ENCODE peak calls at places on chromosomes 12 and 14, in seven cellular contexts. S, Z, G, U, X, V and J are unnamed samples. For H3K27me3, the result is how much of the 10 kb centered on the place peaks cover.

GRCh38 chr14:61476737-61477410 is 155.5 kb downstream of the PRKCH start:
- DNase-seq in S (peak), Z (peak), G (peak), U (no peak), X (no peak), V (peak), J (peak)

GRCh38 chr14:48937796-48938195 is 648.4 kb downstream of the RPS29 start:
- DNase-seq in S (no peak), Z (peak), G (no peak), U (no peak), X (no peak), V (peak), J (no peak)

GRCh38 chr12:96445743-96446655 is 43.4 kb upstream of the CFAP54 start:
- DNase-seq in S (no peak), Z (peak), G (peak), U (no peak), X (no peak), V (peak), J (peak)

GRCh38 chr14:46250113-46250703 is 401.4 kb downstream of the RPL10L start:
- DNase-seq in S (no peak), Z (no peak), G (peak), U (no peak), X (no peak), V (no peak), J (no peak)

GRCh38 chr14:47040490-47040889 is 388.9 kb upstream of the RPL10L start:
- DNase-seq in S (no peak), Z (no peak), G (peak), U (no peak), X (no peak), V (no peak), J (no peak)

GRCh38 chr14:102829106-102829505 is 51.9 kb downstream of the TRAF3 start:
- DNase-seq in S (no peak), Z (no peak), G (no peak), U (no peak), X (no peak), V (peak), J (no peak)

GRCh38 chr12:53500119-53500775 is 836 bp upstream of the TARBP2 start:
- DNase-seq in S (peak), Z (no peak), G (peak), U (no peak), X (no peak), V (peak), J (no peak)

GRCh38 chr12:92369061-92369460 is 223.4 kb upstream of the BTG1 start:
- DNase-seq in S (no peak), Z (no peak), G (peak), U (no peak), X (no peak), V (no peak), J (no peak)

GRCh38 chr12:115103884-115104883 is 420.2 kb upstream of the TBX3 start:
- DNase-seq in S (no peak), Z (peak), G (no peak), U (no peak), X (no peak), V (peak), J (no peak)

GRCh38 chr14:68312884-68313725 is 479.8 kb downstream of the ZFP36L1 start:
- DNase-seq in S (no peak), Z (no peak), G (no peak), U (no peak), X (no peak), V (no peak), J (no peak)

GRCh38 chr14:71048393-71048792 is 141.1 kb downstream of the PCNX1 start:
- DNase-seq in S (no peak), Z (no peak), G (no peak), U (no peak), X (no peak), V (no peak), J (no peak)

DNA sequence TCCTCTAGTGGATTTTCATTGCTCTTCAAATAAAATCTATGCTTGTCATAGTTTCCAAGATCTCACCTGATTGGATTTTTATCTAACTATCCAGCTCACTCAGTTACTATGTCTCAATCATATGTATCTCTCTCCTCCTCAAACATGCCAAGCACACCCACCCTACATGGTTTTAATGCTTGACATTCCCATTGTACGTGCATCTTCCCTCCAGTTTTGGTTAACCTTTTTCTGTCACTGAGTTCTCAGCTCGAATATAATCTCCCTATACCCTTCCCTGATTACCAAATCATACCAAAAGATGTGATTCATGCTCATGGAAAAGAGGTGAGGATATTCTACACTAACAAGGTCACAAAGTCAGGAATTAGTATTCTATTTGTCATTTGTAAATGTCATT is 12.0 kb upstream of the PTPRQ start:
- DNase-seq in S (no peak), Z (no peak), G (no peak), U (no peak), X (no peak), V (no peak), J (no peak)
- H3K4me3 ChIP-seq in S (no peak), Z (no peak), G (no peak), U (no peak), X (no peak), V (no peak), J (no peak)

GRCh38 chr12:537772-538171 is 78.0 kb downstream of the B4GALNT3 start:
- DNase-seq in S (peak), Z (no peak), G (peak), U (no peak), X (no peak), V (no peak), J (no peak)

GRCh38 chr12:536751-537150 is 77.0 kb downstream of the B4GALNT3 start:
- DNase-seq in S (no peak), Z (no peak), G (no peak), U (no peak), X (no peak), V (no peak), J (no peak)

GRCh38 chr12:541676-542289 is 82.0 kb downstream of the B4GALNT3 start:
- DNase-seq in S (no peak), Z (no peak), G (no peak), U (no peak), X (no peak), V (no peak), J (no peak)

GRCh38 chr12:539540-540310 is 80.0 kb downstream of the B4GALNT3 start:
- DNase-seq in S (peak), Z (no peak), G (no peak), U (no peak), X (no peak), V (no peak), J (no peak)

DNA sequence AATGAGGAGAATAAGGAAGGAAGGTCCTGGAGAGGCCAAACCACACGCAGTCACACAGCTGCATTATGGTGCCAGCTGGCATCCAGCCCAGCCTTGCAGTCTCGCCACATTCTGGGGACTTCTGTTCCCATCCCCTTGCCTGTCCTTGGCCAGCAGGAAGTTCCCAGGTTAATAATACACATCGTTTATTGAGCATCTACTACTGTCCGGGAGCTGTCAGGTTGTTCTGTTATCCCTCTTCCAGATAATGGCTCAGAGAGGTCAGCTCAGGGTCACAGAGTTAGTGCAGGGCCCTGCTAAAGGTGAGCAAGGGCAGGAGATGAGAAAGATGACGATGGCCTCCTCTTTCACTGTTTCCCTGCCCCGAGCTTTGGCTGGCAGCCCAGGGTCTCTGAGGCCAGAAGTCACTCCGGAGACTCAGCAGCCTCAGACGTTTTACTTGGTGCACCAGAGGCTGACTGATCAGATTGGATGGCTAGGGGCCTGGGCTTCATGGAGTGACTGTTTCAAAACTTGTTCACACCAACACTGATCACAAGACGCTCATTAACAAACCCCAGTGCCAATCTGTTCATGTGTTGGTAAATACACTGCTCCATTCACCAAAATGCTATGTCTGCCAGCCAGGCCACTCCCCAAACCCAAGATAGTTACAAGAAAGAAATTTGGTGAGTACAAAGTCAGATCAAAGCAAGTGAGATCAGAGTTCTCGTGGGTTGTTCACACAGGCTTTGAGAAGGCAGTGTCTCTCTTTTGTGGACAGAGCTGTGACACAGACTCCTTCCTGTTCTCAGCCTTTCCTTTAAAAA is 79.2 kb downstream of the B4GALNT3 start:
- DNase-seq in S (peak), Z (peak), G (peak), U (no peak), X (no peak), V (peak), J (no peak)
- H3K27me3 ChIP-seq in S (under half), Z (under half), G (under half), U (under half), X (under half), V (under half), J (under half)

GRCh38 chr14:35458442-35458841 is 53.9 kb upstream of the NFKBIA start:
- DNase-seq in S (no peak), Z (no peak), G (no peak), U (no peak), X (no peak), V (no peak), J (no peak)
- H3K4me3 ChIP-seq in S (no peak), Z (no peak), G (no peak), U (no peak), X (no peak), V (no peak), J (no peak)

DNA sequence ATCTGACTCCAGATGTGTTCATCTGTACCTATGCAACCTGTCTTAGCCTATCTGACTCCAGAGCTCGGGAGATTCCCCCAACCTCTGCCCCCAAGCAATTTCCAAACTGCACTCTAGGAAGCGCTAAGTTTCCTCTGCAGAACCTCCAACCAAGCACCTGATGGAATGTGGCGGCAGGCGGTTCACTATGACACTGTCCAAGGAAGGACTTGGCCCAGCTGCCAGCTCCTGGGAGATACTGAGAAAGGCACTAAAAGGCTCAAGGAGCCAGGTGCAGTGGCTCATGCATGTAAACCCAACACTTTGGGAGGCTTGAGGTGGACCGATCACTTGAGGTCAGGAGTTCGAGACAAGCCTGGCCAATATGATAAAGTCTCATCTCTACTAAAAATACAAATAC is 244.0 kb downstream of the BCL11B start:
- DNase-seq in S (no peak), Z (no peak), G (no peak), U (no peak), X (no peak), V (no peak), J (no peak)
- H3K27me3 ChIP-seq in S (under half), Z (under half), G (under half), U (under half), X (under half), V (under half), J (under half)

GRCh38 chr14:50363734-50364113 is 33.0 kb downstream of the CDKL1 start:
- DNase-seq in S (peak), Z (peak), G (no peak), U (no peak), X (no peak), V (peak), J (no peak)
- H3K4me3 ChIP-seq in S (no peak), Z (no peak), G (no peak), U (no peak), X (peak), V (peak), J (no peak)

GRCh38 chr14:38184132-38184531 is 23.6 kb upstream of the SSTR1 start:
- DNase-seq in S (no peak), Z (no peak), G (no peak), U (no peak), X (no peak), V (no peak), J (no peak)
- H3K27me3 ChIP-seq in S (under half), Z (under half), G (under half), U (under half), X (under half), V (under half), J (under half)

GRCh38 chr12:85829391-85829790 is 6.8 kb downstream of the RASSF9 start:
- DNase-seq in S (no peak), Z (no peak), G (peak), U (no peak), X (no peak), V (peak), J (no peak)
- H3K4me3 ChIP-seq in S (no peak), Z (no peak), G (no peak), U (no peak), X (no peak), V (no peak), J (no peak)